ENCODE peak calls at places on chromosomes 16 and 17, in six cellular contexts. D is H9; T is GM12878; W is PC-3; G is spleen; S is CD8-positive, alpha-beta memory T cell. E is an unnamed sample.

GRCh38 chr16:89921699-89922476 is 1.3 kb upstream of the TUBB3 start:
- DNase-seq in S (no peak), D (peak), G (no peak), W (peak), T (no peak), E (no peak)

GRCh38 chr17:43839670-43840101 is 6.7 kb upstream of the MPP3 start:
- DNase-seq in S (no peak), T (no peak), G (peak), D (no peak), W (peak), E (no peak)

GRCh38 chr17:16415031-16415924 is at the start of gene TRPV2:
- DNase-seq in S (peak), T (peak), W (peak), G (peak), D (peak), E (no peak)

GRCh38 chr17:42999003-42999525 is 845 bp downstream of the RPL27 start:
- DNase-seq in G (no peak), D (no peak), W (no peak), T (no peak), S (no peak), E (no peak)

GRCh38 chr16:20803192-20803560 is 3.1 kb downstream of the ERI2 start:
- DNase-seq in D (no peak), G (no peak), T (no peak), S (no peak), W (peak), E (no peak)

GRCh38 chr16:48408688-48409087 is 23.5 kb upstream of the SIAH1 start:
- DNase-seq in S (no peak), D (no peak), T (no peak), W (peak), G (no peak), E (no peak)

GRCh38 chr17:78493455-78494188 is 83.6 kb downstream of the DNAH17 start:
- DNase-seq in S (no peak), D (no peak), W (no peak), T (no peak), G (no peak), E (no peak)

GRCh38 chr16:85449195-85449884 is 163.8 kb upstream of the GSE1 start:
- DNase-seq in D (no peak), T (no peak), W (no peak), G (no peak), S (no peak), E (no peak)

GRCh38 chr16:15970202-15970601 is 20.8 kb downstream of the ABCC1 start:
- DNase-seq in T (no peak), G (no peak), D (peak), S (no peak), W (peak), E (no peak)

GRCh38 chr16:383326-384020 is 1.7 kb upstream of the PGAP6 start:
- DNase-seq in G (peak), W (peak), T (peak), S (peak), D (peak), E (no peak)

GRCh38 chr17:5516060-5516792 is 29.9 kb downstream of the MIS12 start:
- DNase-seq in D (no peak), G (no peak), T (no peak), W (peak), S (no peak), E (no peak)

GRCh38 chr17:66625321-66625767 is 209.6 kb upstream of the CACNG5 start:
- DNase-seq in D (no peak), T (no peak), W (peak), S (no peak), G (no peak), E (no peak)

GRCh38 chr17:37220609-37220953 is 155.2 kb upstream of the C17orf78 start:
- DNase-seq in W (peak), G (no peak), T (no peak), D (peak), S (no peak), E (peak)

GRCh38 chr17:7857724-7858486 is at the start of gene CYB5D1:
- DNase-seq in S (peak), D (peak), W (peak), T (no peak), G (peak), E (peak)

GRCh38 chr17:62892870-62893338 is 73.1 kb upstream of the TANC2 start:
- DNase-seq in W (peak), T (no peak), D (peak), S (peak), G (peak), E (no peak)

GRCh38 chr16:82935781-82936180 is 309.0 kb downstream of the CDH13 start:
- DNase-seq in S (no peak), D (no peak), G (no peak), W (no peak), T (no peak), E (no peak)

GRCh38 chr17:18039535-18040286 is 503 bp downstream of the GID4 start:
- DNase-seq in W (peak), T (no peak), S (no peak), D (peak), G (no peak), E (no peak)

GRCh38 chr17:42618442-42619150 is 9.1 kb downstream of the TUBG1 start:
- DNase-seq in T (peak), G (no peak), S (no peak), D (peak), W (peak), E (no peak)

GRCh38 chr17:8709006-8709405 is 35.6 kb downstream of the CCDC42 start:
- DNase-seq in W (no peak), D (peak), T (no peak), G (no peak), S (no peak), E (no peak)

GRCh38 chr17:44940321-44940720 is 7.3 kb downstream of the KIF18B start:
- DNase-seq in D (peak), W (peak), S (no peak), T (no peak), G (no peak), E (no peak)

GRCh38 chr17:72360386-72360940 is 239.6 kb downstream of the SOX9 start:
- DNase-seq in T (no peak), G (no peak), D (no peak), W (no peak), S (no peak), E (no peak)

GRCh38 chr17:290626-291025 is 62.0 kb downstream of the RPH3AL start:
- DNase-seq in G (peak), D (no peak), T (no peak), S (no peak), W (no peak), E (no peak)

GRCh38 chr17:288802-289356 is 63.7 kb downstream of the RPH3AL start:
- DNase-seq in S (no peak), T (no peak), D (no peak), G (no peak), W (no peak), E (no peak)

GRCh38 chr17:290121-290521 is 62.5 kb downstream of the RPH3AL start:
- DNase-seq in G (peak), W (no peak), S (no peak), D (no peak), T (no peak), E (no peak)

GRCh38 chr17:292016-292415 is 60.6 kb downstream of the RPH3AL start:
- DNase-seq in T (no peak), W (no peak), D (no peak), G (peak), S (no peak), E (no peak)

GRCh38 chr17:289409-289808 is 63.2 kb downstream of the RPH3AL start:
- DNase-seq in W (no peak), S (no peak), T (no peak), D (no peak), G (peak), E (no peak)
- H3K27ac ChIP-seq in W (no peak), S (no peak), T (no peak), D (no peak), G (no peak), E (no peak)

GRCh38 chr17:77470800-77471733 is 330.3 kb downstream of the SEC14L1 start:
- DNase-seq in W (peak), S (no peak), G (no peak), D (peak), T (no peak), E (no peak)
- H3K27ac ChIP-seq in W (peak), S (no peak), G (peak), D (peak), T (peak), E (peak)

GRCh38 chr16:31714899-31715504 is 158.6 kb upstream of the ZNF267 start:
- DNase-seq in D (no peak), W (no peak), S (no peak), G (no peak), T (no peak), E (no peak)
- H3K27ac ChIP-seq in D (no peak), W (no peak), S (peak), G (peak), T (peak), E (no peak)

GRCh38 chr16:67528222-67528869 is at the start of gene RIPOR1:
- DNase-seq in S (peak), T (no peak), W (peak), D (peak), G (peak), E (no peak)
- H3K27ac ChIP-seq in S (peak), T (no peak), W (peak), D (no peak), G (peak), E (peak)

GRCh38 chr17:82583720-82584234 is 64.2 kb downstream of the FOXK2 start:
- DNase-seq in S (peak), W (no peak), G (no peak), T (no peak), D (no peak), E (no peak)

GRCh38 chr17:82588266-82589175 is 59.7 kb downstream of the WDR45B start:
- DNase-seq in G (no peak), D (no peak), T (no peak), S (no peak), W (no peak), E (no peak)

GRCh38 chr17:82589851-82590180 is 58.4 kb downstream of the WDR45B start:
- DNase-seq in T (no peak), W (no peak), G (no peak), D (no peak), S (no peak), E (no peak)

GRCh38 chr17:82587234-82588086 is 60.8 kb downstream of the WDR45B start:
- DNase-seq in S (no peak), G (no peak), W (no peak), T (no peak), D (no peak), E (no peak)

GRCh38 chr17:82586576-82587233 is 61.5 kb downstream of the WDR45B start:
- DNase-seq in W (no peak), S (no peak), G (no peak), D (no peak), T (no peak), E (no peak)
- H3K27ac ChIP-seq in W (no peak), S (no peak), G (peak), D (no peak), T (no peak), E (no peak)

E was measured in substantia nigra.